ENCODE peak calls at places on chromosomes 16 and 17, in five cellular contexts. X, U, L, M and C are unnamed samples.

GRCh38 chr16:66927012-66927436 is 1.7 kb upstream of the RRAD start:
- DNase-seq in X (peak; percentile 83), U (no peak), L (peak; percentile 54), M (peak; percentile 86), C (no peak)

GRCh38 chr16:47713225-47713595 is 252.1 kb downstream of the PHKB start:
- DNase-seq in X (no peak), U (no peak), L (no peak), M (peak; percentile 68), C (no peak)

GRCh38 chr17:82838386-82839063 is 1.3 kb downstream of the ZNF750 start:
- DNase-seq in X (peak; percentile 96), U (no peak), L (no peak), M (peak; percentile 60), C (no peak)

GRCh38 chr17:74214642-74215331 is 1.4 kb downstream of the TTYH2 start:
- DNase-seq in X (no peak), U (no peak), L (no peak), M (no peak), C (no peak)

GRCh38 chr16:11084484-11085024 is 140.2 kb downstream of the CLEC16A start:
- DNase-seq in X (no peak), U (no peak), L (no peak), M (peak; percentile 86), C (no peak)

GRCh38 chr17:7836596-7837374 is 2.8 kb downstream of the KDM6B start:
- DNase-seq in X (peak; percentile 90), U (peak; percentile 98), L (peak; percentile 100), M (peak; percentile 99), C (peak; percentile 98)

GRCh38 chr17:12116143-12116542 is 95.5 kb downstream of the MAP2K4 start:
- DNase-seq in X (no peak), U (no peak), L (no peak), M (no peak), C (no peak)

GRCh38 chr16:30805370-30806169 is 18.6 kb upstream of the ZNF629 start:
- DNase-seq in X (peak; percentile 87), U (peak; percentile 97), L (peak; percentile 77), M (peak; percentile 94), C (peak; percentile 88)

GRCh38 chr17:29592850-29593545 is at the start of gene ANKRD13B:
- DNase-seq in X (no peak), U (peak; percentile 92), L (no peak), M (peak; percentile 60), C (peak; percentile 82)

GRCh38 chr17:55238931-55239297 is 25.8 kb upstream of the HLF start:
- DNase-seq in X (peak; percentile 57), U (no peak), L (peak; percentile 64), M (peak; percentile 35), C (peak; percentile 25)

GRCh38 chr17:70144260-70144846 is 25.0 kb upstream of the KCNJ2 start:
- DNase-seq in X (no peak), U (no peak), L (no peak), M (peak; percentile 69), C (no peak)

GRCh38 chr16:16162591-16162990 is 60.7 kb downstream of the ABCC6 start:
- DNase-seq in X (no peak), U (no peak), L (no peak), M (no peak), C (no peak)

GRCh38 chr16:86074651-86075487 is 175.9 kb downstream of the IRF8 start:
- DNase-seq in X (no peak), U (peak; percentile 82), L (peak; percentile 82), M (no peak), C (no peak)

GRCh38 chr16:9077001-9077809 is 14.2 kb upstream of the HAPSTR1 start:
- DNase-seq in X (no peak), U (no peak), L (no peak), M (peak; percentile 88), C (no peak)

GRCh38 chr17:80649672-80650338 is 105.2 kb downstream of the RPTOR start:
- DNase-seq in X (peak; percentile 34), U (no peak), L (peak; percentile 85), M (peak; percentile 95), C (peak; percentile 65)

GRCh38 chr16:70251651-70252354 is at the start of gene EXOSC6:
- DNase-seq in X (peak; percentile 92), U (peak; percentile 98), L (peak; percentile 96), M (peak; percentile 97), C (peak; percentile 93)

GRCh38 chr16:70252355-70252988 is 732 bp upstream of the EXOSC6 start:
- DNase-seq in X (no peak), U (peak; percentile 78), L (peak; percentile 81), M (peak; percentile 46), C (peak; percentile 71)

GRCh38 chr16:70254095-70254964 is 2.6 kb upstream of the EXOSC6 start:
- DNase-seq in X (no peak), U (peak; percentile 66), L (no peak), M (peak; percentile 36), C (no peak)

GRCh38 chr16:70254965-70255286 is 3.2 kb upstream of the EXOSC6 start:
- DNase-seq in X (no peak), U (peak; percentile 67), L (no peak), M (no peak), C (no peak)

GRCh38 chr16:70253291-70254094 is 1.8 kb upstream of the EXOSC6 start:
- DNase-seq in X (peak; percentile 22), U (peak; percentile 76), L (peak; percentile 71), M (peak; percentile 74), C (peak; percentile 63)
- TF ChIP-seq CTCF in X (peak; percentile 22), U (no peak), L (peak; percentile 68), M (peak; percentile 62), C (peak; percentile 75)

DNA sequence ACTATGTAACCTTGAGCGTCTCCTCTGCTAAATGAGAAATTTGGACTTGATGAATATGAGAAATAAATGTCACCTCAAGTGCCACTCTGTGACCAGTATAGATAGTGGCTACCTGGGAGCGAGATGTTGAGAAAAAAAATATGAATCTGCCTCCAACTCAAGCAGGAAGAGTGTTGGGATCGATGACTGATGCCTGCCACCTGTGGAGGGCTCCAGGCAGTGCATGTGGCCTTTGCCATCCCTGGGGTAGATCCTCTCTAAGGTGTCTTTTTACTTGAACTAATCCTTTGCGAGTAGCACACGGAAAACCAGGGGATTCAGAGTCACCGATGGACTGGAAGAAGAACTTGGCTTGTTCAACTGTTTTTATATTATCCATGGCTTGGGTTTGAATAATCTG is 9.4 kb downstream of the CCDC182 start:
- DNase-seq in X (no peak), U (no peak), L (peak; percentile 77), M (no peak), C (no peak)
- TF ChIP-seq CTCF in X (no peak), U (no peak), L (peak; percentile 71), M (no peak), C (no peak)

GRCh38 chr17:62674841-62675240 is 47.4 kb downstream of the MRC2 start:
- DNase-seq in X (no peak), U (no peak), L (no peak), M (no peak), C (no peak)

GRCh38 chr17:62676952-62677596 is 49.6 kb downstream of the MRC2 start:
- DNase-seq in X (no peak), U (no peak), L (no peak), M (no peak), C (no peak)

GRCh38 chr17:62675701-62676100 is 48.2 kb downstream of the MRC2 start:
- DNase-seq in X (no peak), U (no peak), L (no peak), M (no peak), C (no peak)

GRCh38 chr17:62675260-62675659 is 47.8 kb downstream of the MRC2 start:
- DNase-seq in X (no peak), U (no peak), L (no peak), M (no peak), C (no peak)

DNA sequence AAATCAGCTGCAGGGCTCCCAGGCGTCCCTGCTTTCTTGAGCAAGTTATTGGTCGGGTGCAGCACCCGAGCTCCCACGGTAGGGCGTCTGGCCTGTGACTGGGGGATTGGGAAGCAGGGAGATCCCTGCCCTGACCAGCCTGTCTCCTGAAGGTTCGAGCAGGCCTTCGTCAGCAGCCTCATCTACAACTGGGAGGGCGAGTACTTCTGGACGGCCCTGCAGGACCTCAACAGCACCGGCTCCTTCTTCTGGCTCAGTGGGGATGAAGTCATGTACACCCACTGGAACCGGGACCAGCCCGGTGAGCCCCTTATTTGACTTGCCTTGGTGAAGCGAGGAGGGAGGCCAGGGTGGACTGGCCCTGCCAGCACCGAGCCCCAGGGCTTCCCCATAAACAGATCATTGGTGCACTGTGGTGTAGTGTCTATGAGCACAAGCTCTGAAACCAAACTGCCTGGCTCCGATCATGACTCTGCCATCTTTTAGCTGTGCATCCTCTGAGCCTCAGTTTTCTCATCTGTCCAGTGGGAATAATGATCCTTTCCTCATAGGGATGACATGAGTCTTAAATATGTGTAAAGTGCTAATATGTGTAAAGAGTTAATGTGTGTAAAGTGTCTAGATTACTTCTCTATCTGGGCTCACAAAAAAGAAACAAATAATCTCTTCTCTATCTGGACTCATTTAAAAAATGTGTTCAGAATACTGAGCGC is 48.9 kb downstream of the MRC2 start:
- DNase-seq in X (no peak), U (no peak), L (no peak), M (no peak), C (no peak)
- TF ChIP-seq CTCF in X (no peak), U (no peak), L (no peak), M (no peak), C (no peak)

GRCh38 chr16:27223226-27223610 is 19.9 kb downstream of the KDM8 start:
- DNase-seq in X (no peak), U (no peak), L (no peak), M (no peak), C (no peak)
- TF ChIP-seq CTCF in X (no peak), U (no peak), L (no peak), M (peak; percentile 5), C (no peak)

DNA sequence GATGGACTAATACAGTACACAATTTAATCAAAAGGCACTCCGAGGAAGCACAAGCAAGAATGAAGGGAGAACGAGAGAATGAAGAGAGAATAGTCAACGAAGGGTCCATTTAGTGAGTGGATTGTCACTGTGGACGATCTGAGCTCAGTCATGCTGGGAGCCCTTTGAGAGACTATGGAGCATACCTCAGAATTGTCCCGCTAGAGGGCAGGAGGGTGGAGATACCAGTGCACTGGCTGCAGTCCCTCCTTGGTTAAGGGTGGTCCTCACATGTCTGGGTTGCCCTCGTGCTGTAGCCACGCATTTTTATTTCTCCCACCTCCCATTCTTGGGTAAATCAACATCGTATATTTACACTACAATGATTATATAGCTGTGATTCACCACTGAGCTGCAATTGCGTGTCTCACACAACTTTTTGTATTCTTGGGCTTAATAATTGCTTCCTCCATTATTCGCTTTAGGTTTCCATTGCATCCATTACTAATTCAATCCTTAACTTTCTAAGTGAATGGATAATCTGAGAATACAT is 33.2 kb upstream of the FAM20A start:
- DNase-seq in X (no peak), U (no peak), L (no peak), M (no peak), C (no peak)
- TF ChIP-seq CTCF in X (no peak), U (no peak), L (no peak), M (no peak), C (no peak)

GRCh38 chr17:5872831-5873230 is 197.3 kb upstream of the WSCD1 start:
- DNase-seq in X (no peak), U (no peak), L (peak; percentile 14), M (no peak), C (no peak)
- TF ChIP-seq CTCF in X (no peak), U (no peak), L (no peak), M (no peak), C (no peak)

GRCh38 chr17:1203111-1203966 is 23.6 kb upstream of the ABR start:
- DNase-seq in X (no peak), U (peak; percentile 94), L (peak; percentile 92), M (peak; percentile 69), C (peak; percentile 71)
- TF ChIP-seq CTCF in X (no peak), U (no peak), L (no peak), M (no peak), C (no peak)